ENCODE peak calls at places on chromosomes 7 and 10, in ten cellular contexts. F is A549, O is cardiac fibroblast, K is heart right ventricle, J is mucosa of descending colon, E is fibroblast of the aortic adventitia, D is cardiac muscle cell, Z is testis, W is astrocyte, S is ovary. R is an unnamed sample.

GRCh38 chr10:112131361-112131760 is 52.2 kb downstream of the GPAM start:
- DNase-seq in S (no peak), E (no peak), O (no peak), K (no peak), D (no peak), F (no peak), J (no peak), Z (no peak), W (no peak), R (no peak)

GRCh38 chr10:88066876-88067275 is 203.5 kb downstream of the PTEN start:
- DNase-seq in F (no peak), W (no peak), E (no peak), J (no peak), O (no peak), K (no peak), S (no peak), D (no peak), Z (no peak), R (no peak)

GRCh38 chr10:102670065-102670400 is 25.8 kb downstream of the TRIM8 start:
- DNase-seq in Z (no peak), J (no peak), W (no peak), D (no peak), S (no peak), E (no peak), K (no peak), O (no peak), F (no peak), R (no peak)

GRCh38 chr7:46454796-46455195 is 533.7 kb upstream of the IGFBP3 start:
- DNase-seq in J (no peak), S (no peak), O (no peak), K (peak), D (peak), Z (no peak), F (no peak), W (peak), E (peak), R (no peak)

GRCh38 chr7:28759373-28760013 is 198.6 kb downstream of the TRIL start:
- DNase-seq in J (no peak), O (no peak), D (no peak), W (peak), F (no peak), S (no peak), Z (no peak), K (no peak), E (no peak), R (peak)

GRCh38 chr7:29194206-29194593 is 375 bp upstream of the CHN2 start:
- DNase-seq in S (peak), W (no peak), O (no peak), Z (peak), E (no peak), D (peak), K (no peak), J (peak), F (no peak), R (no peak)

GRCh38 chr7:130940907-130941306 is 206.9 kb upstream of the KLF14 start:
- DNase-seq in J (no peak), S (no peak), O (peak), K (no peak), E (no peak), Z (no peak), F (no peak), D (no peak), W (no peak), R (no peak)

GRCh38 chr10:121594623-121595320 is 3.5 kb downstream of the FGFR2 start:
- DNase-seq in D (peak), S (no peak), O (no peak), W (peak), K (no peak), J (no peak), Z (no peak), F (no peak), E (no peak), R (no peak)

GRCh38 chr7:115274-115911 is 77.0 kb upstream of the FAM20C start:
- DNase-seq in D (peak), O (peak), Z (no peak), F (no peak), W (no peak), J (no peak), E (peak), K (no peak), S (no peak), R (peak)

GRCh38 chr10:6191569-6191968 is 11.2 kb upstream of the PFKFB3 start:
- DNase-seq in E (no peak), W (no peak), K (no peak), O (no peak), S (peak), Z (no peak), D (no peak), J (no peak), F (no peak), R (no peak)

GRCh38 chr7:80552304-80552703 is 40.4 kb upstream of the GNAT3 start:
- DNase-seq in F (no peak), K (no peak), Z (no peak), S (no peak), E (no peak), W (no peak), D (no peak), O (peak), J (no peak), R (no peak)

GRCh38 chr10:8424555-8425201 is 370.2 kb downstream of the GATA3 start:
- DNase-seq in Z (no peak), W (no peak), D (no peak), J (no peak), S (no peak), E (no peak), F (no peak), K (no peak), O (peak), R (no peak)

GRCh38 chr7:43568529-43568928 is 14.4 kb upstream of the STK17A start:
- DNase-seq in K (no peak), W (peak), D (peak), S (no peak), Z (no peak), J (no peak), E (peak), O (peak), F (no peak), R (no peak)

GRCh38 chr7:158649279-158649678 is 55.3 kb downstream of the NCAPG2 start:
- DNase-seq in D (peak), O (peak), K (no peak), E (peak), J (no peak), S (no peak), Z (no peak), F (peak), W (peak), R (peak)

GRCh38 chr10:64379898-64380297 is 858.7 kb downstream of the REEP3 start:
- DNase-seq in E (no peak), O (no peak), W (no peak), S (no peak), D (no peak), J (no peak), F (peak), K (no peak), Z (peak), R (no peak)

GRCh38 chr7:114345494-114345893 is 69.1 kb upstream of the FOXP2 start:
- DNase-seq in D (peak), S (no peak), K (no peak), O (peak), W (peak), E (peak), Z (no peak), F (no peak), J (no peak), R (no peak)

GRCh38 chr7:111763221-111763791 is 201.0 kb upstream of the IMMP2L start:
- DNase-seq in F (peak), Z (no peak), E (peak), D (peak), J (no peak), S (no peak), K (no peak), O (peak), W (peak), R (no peak)

GRCh38 chr7:140992422-140992821 is 22.3 kb downstream of the MRPS33 start:
- DNase-seq in Z (no peak), F (no peak), W (no peak), S (no peak), K (no peak), E (no peak), O (no peak), J (no peak), D (no peak), R (no peak)

GRCh38 chr10:27372095-27372494 is 131.5 kb upstream of the ACBD5 start:
- DNase-seq in J (no peak), Z (no peak), E (no peak), F (no peak), W (peak), K (no peak), O (no peak), D (no peak), S (no peak), R (no peak)

GRCh38 chr7:88267421-88267820 is 39.3 kb downstream of the STEAP4 start:
- DNase-seq in Z (no peak), D (no peak), S (no peak), J (no peak), W (no peak), O (no peak), K (no peak), F (no peak), E (no peak), R (no peak)

GRCh38 chr7:45919231-45919825 is 1.7 kb downstream of the IGFBP3 start:
- DNase-seq in E (peak), S (no peak), J (no peak), F (no peak), O (no peak), W (no peak), K (no peak), Z (peak), D (no peak), R (no peak)

GRCh38 chr10:22148956-22149355 is 68.9 kb downstream of the EBLN1 start:
- DNase-seq in F (no peak), K (no peak), S (no peak), D (peak), E (peak), W (peak), J (no peak), O (peak), Z (no peak), R (no peak)

GRCh38 chr10:100803908-100804307 is 58.5 kb downstream of the PAX2 start:
- DNase-seq in S (no peak), Z (no peak), F (no peak), W (no peak), D (no peak), E (no peak), O (no peak), K (no peak), J (peak), R (no peak)

GRCh38 chr10:71094712-71095390 is 117.5 kb upstream of the UNC5B start:
- DNase-seq in J (no peak), O (peak), S (no peak), K (no peak), W (peak), E (no peak), Z (no peak), F (no peak), D (no peak), R (no peak)

GRCh38 chr7:43554423-43554822 is 28.5 kb upstream of the STK17A start:
- DNase-seq in W (no peak), D (no peak), S (no peak), O (no peak), J (no peak), Z (no peak), F (no peak), K (no peak), E (no peak), R (no peak)

GRCh38 chr10:127619550-127619949 is 70.4 kb downstream of the NPS start:
- DNase-seq in D (no peak), S (no peak), W (no peak), F (no peak), E (no peak), O (no peak), K (no peak), Z (no peak), J (no peak), R (no peak)

GRCh38 chr10:107727762-107728317 is 563.3 kb upstream of the SORCS1 start:
- DNase-seq in J (no peak), W (peak), K (no peak), S (no peak), Z (no peak), O (peak), E (peak), F (no peak), D (peak), R (no peak)

GRCh38 chr7:3537210-3537875 is 236.3 kb downstream of the SDK1 start:
- DNase-seq in J (no peak), E (peak), K (no peak), F (no peak), S (no peak), O (peak), D (no peak), W (peak), Z (no peak), R (no peak)
- TF ChIP-seq CTCF in J (no peak), E (no peak), K (no peak), F (no peak), S (no peak), O (no peak), D (no peak), W (no peak), Z (no peak), R (no peak)

GRCh38 chr10:23157691-23158369 is 34.3 kb upstream of the PTF1A start:
- DNase-seq in Z (no peak), S (no peak), O (peak), K (no peak), E (peak), F (peak), D (peak), W (peak), J (no peak), R (peak)
- H3K4me3 ChIP-seq in Z (no peak), S (no peak), O (no peak), K (no peak), E (no peak), F (peak), D (no peak), W (no peak), J (no peak), R (peak)

DNA sequence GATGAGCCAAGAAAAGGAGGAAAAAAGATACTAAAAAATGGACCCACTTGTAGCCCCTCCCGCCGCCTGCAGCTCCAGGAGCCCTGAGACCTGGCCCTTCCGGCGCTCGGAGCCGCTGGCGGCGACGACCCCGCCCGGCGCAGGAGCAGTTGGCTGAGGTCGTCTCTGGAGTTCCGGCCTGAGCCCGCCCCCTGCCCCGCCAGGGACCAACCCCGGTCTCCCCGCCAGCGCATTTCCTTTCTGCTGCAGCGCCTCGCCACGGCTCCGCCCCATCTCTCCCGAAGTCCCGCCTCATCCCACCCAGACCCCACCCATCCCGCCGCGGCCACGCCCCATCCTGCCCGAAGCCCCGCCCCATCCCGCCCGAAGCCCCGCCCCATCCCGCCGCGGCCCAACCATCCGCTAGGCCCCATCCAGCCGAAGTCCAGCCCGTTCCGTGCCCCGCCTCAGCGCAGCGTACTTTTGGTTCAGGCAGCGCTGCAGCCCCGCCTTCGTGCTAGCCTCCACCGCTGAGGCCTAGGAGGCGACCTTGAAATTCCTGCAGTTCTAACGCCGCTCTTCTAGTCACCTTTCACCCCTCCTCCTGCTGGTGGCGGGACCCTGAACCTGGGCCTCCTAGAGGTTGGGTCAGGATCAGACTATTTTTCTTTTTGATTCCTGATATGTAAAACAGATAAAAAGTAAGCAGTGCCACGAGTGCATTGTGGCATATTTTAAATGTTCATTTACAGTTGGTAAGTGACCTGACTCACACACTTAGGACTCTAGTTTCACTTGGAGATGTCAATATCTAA is at the start of gene STN1:
- DNase-seq in D (peak), W (peak), O (peak), E (peak), K (peak), Z (peak), J (peak), S (peak), F (peak), R (peak)
- TF ChIP-seq CTCF in D (no peak), W (peak), O (no peak), E (no peak), K (no peak), Z (no peak), J (no peak), S (peak), F (no peak), R (peak)

DNA sequence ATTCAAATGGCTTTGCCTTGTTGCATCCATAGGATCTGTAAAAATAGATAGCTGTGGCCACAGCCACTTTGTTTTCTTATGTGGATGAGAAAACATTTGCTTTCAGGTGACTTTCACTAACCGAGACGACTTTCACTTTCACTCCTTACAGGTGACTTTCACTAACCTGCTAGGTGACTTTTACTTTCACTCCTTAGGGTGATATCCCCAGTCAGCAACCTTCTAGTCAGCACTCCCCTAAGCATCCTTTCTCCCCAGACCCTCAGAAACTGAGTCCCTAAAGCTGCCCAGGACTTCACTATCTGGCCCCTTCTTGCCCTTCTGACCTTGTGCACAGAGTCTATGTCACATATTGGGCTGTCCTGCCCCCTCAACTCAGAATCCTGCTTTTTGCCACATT is 177.5 kb downstream of the RELN start:
- DNase-seq in W (no peak), E (no peak), K (no peak), D (no peak), J (no peak), S (no peak), F (no peak), O (no peak), Z (no peak), R (no peak)
- H3K4me3 ChIP-seq in W (no peak), E (no peak), K (no peak), D (no peak), J (no peak), S (no peak), F (no peak), O (no peak), Z (no peak), R (peak)

DNA sequence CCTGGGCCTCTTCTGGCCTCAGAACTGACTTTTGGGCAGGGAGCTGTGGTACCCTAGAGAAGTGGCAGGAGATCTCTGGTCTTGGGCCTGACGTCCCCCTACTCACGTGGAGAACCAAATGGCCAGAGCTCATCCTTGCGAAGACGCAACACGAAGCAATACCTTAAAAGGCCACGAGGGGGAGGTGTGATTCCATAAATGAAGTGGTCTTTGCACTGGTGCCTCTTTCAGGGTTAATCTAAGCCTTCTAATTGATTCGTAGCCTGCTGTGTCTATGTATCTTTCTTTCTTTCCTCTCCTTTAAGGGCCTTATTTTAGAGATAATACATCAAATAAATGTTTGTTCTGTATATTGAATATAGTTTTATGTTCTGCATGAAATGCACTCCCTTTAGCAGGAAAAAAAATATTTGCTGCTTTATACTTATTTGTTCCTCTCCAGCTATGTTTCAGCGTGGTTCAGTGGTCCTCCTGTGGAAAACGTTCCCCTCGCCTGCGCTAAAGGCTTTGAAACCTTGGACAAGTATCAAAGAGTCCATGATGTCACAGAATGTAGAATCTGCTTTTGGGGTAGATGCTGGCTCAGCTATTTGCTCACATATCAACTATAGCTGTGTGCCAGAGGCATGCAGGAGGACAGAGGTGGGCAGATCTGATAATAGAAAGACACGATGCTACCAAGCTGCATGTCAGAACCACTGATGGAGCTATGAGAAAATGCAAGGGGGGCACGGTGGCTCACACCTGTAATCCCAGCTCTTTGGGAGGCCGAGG is 41.0 kb downstream of the STRA8 start:
- DNase-seq in K (peak), J (no peak), D (peak), S (peak), O (peak), E (peak), F (peak), W (peak), Z (peak), R (no peak)
- TF ChIP-seq CTCF in K (peak), J (peak), D (peak), S (peak), O (peak), E (peak), F (peak), W (peak), Z (peak), R (peak)

GRCh38 chr10:44962870-44963738 is 3.5 kb downstream of the RASSF4 start:
- DNase-seq in O (no peak), Z (no peak), E (no peak), K (peak), J (no peak), W (no peak), D (no peak), S (no peak), F (no peak), R (no peak)
- H3K4me3 ChIP-seq in O (no peak), Z (no peak), E (no peak), K (peak), J (no peak), W (no peak), D (no peak), S (no peak), F (no peak), R (peak)

GRCh38 chr10:114684085-114684821 is 26.2 kb upstream of the ABLIM1 start:
- DNase-seq in Z (no peak), W (peak), J (peak), O (no peak), S (no peak), D (peak), F (peak), E (peak), K (peak), R (peak)
- TF ChIP-seq CTCF in Z (no peak), W (no peak), J (no peak), O (no peak), S (no peak), D (no peak), F (no peak), E (no peak), K (no peak), R (no peak)

GRCh38 chr7:77826300-77826699 is 27.7 kb downstream of the PHTF2 start:
- DNase-seq in D (no peak), S (no peak), E (no peak), K (no peak), O (no peak), J (no peak), Z (no peak), F (no peak), W (no peak), R (no peak)

GRCh38 chr7:77830649-77831355 is 32.2 kb downstream of the PHTF2 start:
- DNase-seq in D (no peak), J (no peak), S (no peak), Z (no peak), K (no peak), F (no peak), O (peak), E (no peak), W (no peak), R (no peak)

GRCh38 chr7:77824636-77825035 is 26.1 kb downstream of the PHTF2 start:
- DNase-seq in S (no peak), Z (no peak), W (no peak), F (no peak), K (no peak), J (no peak), E (no peak), O (no peak), D (no peak), R (no peak)

GRCh38 chr7:77825140-77825539 is 26.6 kb downstream of the PHTF2 start:
- DNase-seq in E (no peak), Z (no peak), O (no peak), D (no peak), W (no peak), F (no peak), S (no peak), J (no peak), K (no peak), R (no peak)

DNA sequence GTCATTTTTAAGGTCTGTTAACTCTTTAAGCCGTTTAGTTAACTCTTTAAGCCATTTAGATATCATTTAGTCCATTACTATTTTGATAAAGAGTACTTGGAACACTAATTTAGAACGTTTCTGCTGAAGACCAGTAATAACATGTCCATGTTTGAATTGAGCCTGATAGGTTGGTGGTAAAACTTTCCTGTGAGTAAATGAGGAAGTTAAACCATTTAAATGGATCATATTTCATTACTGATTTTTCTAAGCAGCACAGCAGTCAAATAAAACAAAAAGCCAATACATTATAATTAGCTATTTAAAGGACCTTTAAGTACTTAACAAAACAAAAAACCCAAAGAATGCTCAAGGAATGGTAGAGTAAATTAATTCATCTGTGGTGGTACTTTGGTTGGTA is 29.4 kb downstream of the PHTF2 start:
- DNase-seq in F (no peak), D (no peak), W (no peak), Z (no peak), J (no peak), O (no peak), S (no peak), K (no peak), E (no peak), R (no peak)
- H3K4me3 ChIP-seq in F (no peak), D (no peak), W (no peak), Z (no peak), J (no peak), O (no peak), S (no peak), K (no peak), E (no peak), R (no peak)